ENCODE peak calls at places on chromosomes 7 and 10, in five cellular contexts. One of them, this sample, is unnamed.

GRCh38 chr7:157751351-157751750 is 414.5 kb downstream of the DNAJB6 start:
- DNase-seq in stimulated activated CD8-positive, alpha-beta memory T cell treated with anti-CD3 and anti-CD28 coated beads, Interleukin-7, amount 100 ng/mL, for 1 hour: no peak
- DNase-seq in stromal cell of bone marrow: no peak
- DNase-seq in ACHN: no peak
- DNase-seq in ELR: no peak
- DNase-seq in this sample: no peak

GRCh38 chr10:72261323-72262018 is 12.3 kb upstream of the DDIT4 start:
- DNase-seq in stimulated activated CD8-positive, alpha-beta memory T cell treated with anti-CD3 and anti-CD28 coated beads, Interleukin-7, amount 100 ng/mL, for 1 hour: no peak
- DNase-seq in stromal cell of bone marrow: no peak
- DNase-seq in ACHN: peak; percentile 29
- DNase-seq in ELR: peak; percentile 46
- DNase-seq in this sample: peak; percentile 72

GRCh38 chr7:117127585-117128168 is 174.4 kb downstream of the ST7 start:
- DNase-seq in stimulated activated CD8-positive, alpha-beta memory T cell treated with anti-CD3 and anti-CD28 coated beads, Interleukin-7, amount 100 ng/mL, for 1 hour: peak; percentile 19
- DNase-seq in stromal cell of bone marrow: peak; percentile 40
- DNase-seq in ACHN: peak; percentile 81
- DNase-seq in ELR: peak; percentile 77
- DNase-seq in this sample: peak; percentile 56

GRCh38 chr7:3277604-3278572 is 23.2 kb upstream of the SDK1 start:
- DNase-seq in stimulated activated CD8-positive, alpha-beta memory T cell treated with anti-CD3 and anti-CD28 coated beads, Interleukin-7, amount 100 ng/mL, for 1 hour: no peak
- DNase-seq in stromal cell of bone marrow: no peak
- DNase-seq in ACHN: no peak
- DNase-seq in ELR: no peak
- DNase-seq in this sample: no peak

GRCh38 chr7:51590746-51591145 is 274.1 kb upstream of the COBL start:
- DNase-seq in stimulated activated CD8-positive, alpha-beta memory T cell treated with anti-CD3 and anti-CD28 coated beads, Interleukin-7, amount 100 ng/mL, for 1 hour: no peak
- DNase-seq in stromal cell of bone marrow: no peak
- DNase-seq in ACHN: no peak
- DNase-seq in ELR: no peak
- DNase-seq in this sample: no peak

GRCh38 chr7:77811895-77812685 is 13.5 kb downstream of the PHTF2 start:
- DNase-seq in stimulated activated CD8-positive, alpha-beta memory T cell treated with anti-CD3 and anti-CD28 coated beads, Interleukin-7, amount 100 ng/mL, for 1 hour: no peak
- DNase-seq in stromal cell of bone marrow: peak; percentile 48
- DNase-seq in ACHN: no peak
- DNase-seq in ELR: peak; percentile 86
- DNase-seq in this sample: peak; percentile 82

GRCh38 chr7:84194484-84195260 is at the start of gene SEMA3A:
- DNase-seq in stimulated activated CD8-positive, alpha-beta memory T cell treated with anti-CD3 and anti-CD28 coated beads, Interleukin-7, amount 100 ng/mL, for 1 hour: no peak
- DNase-seq in stromal cell of bone marrow: no peak
- DNase-seq in ACHN: peak; percentile 84
- DNase-seq in ELR: peak; percentile 90
- DNase-seq in this sample: peak; percentile 86

GRCh38 chr7:1692500-1693418 is 22.7 kb downstream of the ELFN1 start:
- DNase-seq in stimulated activated CD8-positive, alpha-beta memory T cell treated with anti-CD3 and anti-CD28 coated beads, Interleukin-7, amount 100 ng/mL, for 1 hour: no peak
- DNase-seq in stromal cell of bone marrow: no peak
- DNase-seq in ACHN: no peak
- DNase-seq in ELR: no peak
- DNase-seq in this sample: no peak

GRCh38 chr10:88759366-88760101 is at the start of gene LIPN:
- DNase-seq in stimulated activated CD8-positive, alpha-beta memory T cell treated with anti-CD3 and anti-CD28 coated beads, Interleukin-7, amount 100 ng/mL, for 1 hour: no peak
- DNase-seq in stromal cell of bone marrow: no peak
- DNase-seq in ACHN: no peak
- DNase-seq in ELR: no peak
- DNase-seq in this sample: peak; percentile 76

GRCh38 chr7:69790915-69791473 is 192.7 kb downstream of the AUTS2 start:
- DNase-seq in stimulated activated CD8-positive, alpha-beta memory T cell treated with anti-CD3 and anti-CD28 coated beads, Interleukin-7, amount 100 ng/mL, for 1 hour: no peak
- DNase-seq in stromal cell of bone marrow: no peak
- DNase-seq in ACHN: no peak
- DNase-seq in ELR: no peak
- DNase-seq in this sample: no peak

This sample was measured in bronchial epithelial cell.